ENCODE peak calls at places on chromosomes 5 and 9, in five cellular contexts. U, Q, Z, W and E are unnamed samples.

GRCh38 chr5:83711982-83712601 is 8.6 kb downstream of the HAPLN1 start:
- DNase-seq in U (no peak), Q (no peak), Z (no peak), W (peak), E (peak)

GRCh38 chr5:106171708-106172107 is 1499.0 kb downstream of the EFNA5 start:
- DNase-seq in U (no peak), Q (no peak), Z (no peak), W (no peak), E (no peak)

GRCh38 chr5:108521841-108522506 is 140.1 kb upstream of the FBXL17 start:
- DNase-seq in U (no peak), Q (peak), Z (peak), W (peak), E (peak)

GRCh38 chr9:124341455-124342170 is 73.6 kb downstream of the PSMB7 start:
- DNase-seq in U (no peak), Q (no peak), Z (no peak), W (no peak), E (no peak)

GRCh38 chr5:4245076-4245475 is 649.4 kb downstream of the IRX1 start:
- DNase-seq in U (no peak), Q (no peak), Z (no peak), W (no peak), E (no peak)

GRCh38 chr9:128787583-128788156 is 617 bp downstream of the TBC1D13 start:
- DNase-seq in U (no peak), Q (no peak), Z (no peak), W (no peak), E (no peak)

GRCh38 chr5:173890195-173890951 is 2.2 kb downstream of the CPEB4 start:
- DNase-seq in U (no peak), Q (no peak), Z (no peak), W (no peak), E (no peak)

GRCh38 chr5:127870914-127871313 is 167.7 kb downstream of the CCDC192 start:
- DNase-seq in U (no peak), Q (no peak), Z (no peak), W (peak), E (no peak)

GRCh38 chr5:143401846-143402463 is 1.5 kb downstream of the NR3C1 start:
- DNase-seq in U (no peak), Q (no peak), Z (no peak), W (peak), E (no peak)

GRCh38 chr5:16871746-16872339 is 64.2 kb downstream of the MYO10 start:
- DNase-seq in U (no peak), Q (no peak), Z (no peak), W (no peak), E (no peak)

GRCh38 chr5:31100047-31100575 is 93.4 kb upstream of the CDH6 start:
- DNase-seq in U (no peak), Q (no peak), Z (no peak), W (no peak), E (no peak)

GRCh38 chr5:110925398-110925797 is 146.1 kb upstream of the TSLP start:
- DNase-seq in U (no peak), Q (no peak), Z (no peak), W (no peak), E (no peak)

GRCh38 chr9:74771262-74771585 is 116.5 kb downstream of the TRPM6 start:
- DNase-seq in U (no peak), Q (no peak), Z (no peak), W (no peak), E (no peak)

GRCh38 chr5:79077680-79078365 is 8.3 kb downstream of the BHMT2 start:
- DNase-seq in U (no peak), Q (no peak), Z (no peak), W (no peak), E (no peak)

GRCh38 chr9:124320062-124320973 is 62.6 kb downstream of the NEK6 start:
- DNase-seq in U (no peak), Q (peak), Z (no peak), W (peak), E (peak)

GRCh38 chr5:111914957-111915356 is 158.0 kb upstream of the NREP start:
- DNase-seq in U (no peak), Q (no peak), Z (no peak), W (no peak), E (peak)

GRCh38 chr5:10409504-10409903 is 32.2 kb upstream of the ROPN1L start:
- DNase-seq in U (no peak), Q (no peak), Z (peak), W (no peak), E (no peak)

GRCh38 chr9:136995772-136996308 is 528 bp downstream of the CLIC3 start:
- DNase-seq in U (no peak), Q (no peak), Z (no peak), W (no peak), E (peak)

GRCh38 chr5:80067531-80067930 is 32.4 kb downstream of the THBS4 start:
- DNase-seq in U (no peak), Q (no peak), Z (no peak), W (no peak), E (no peak)

GRCh38 chr5:39714036-39714698 is 289.4 kb upstream of the DAB2 start:
- DNase-seq in U (no peak), Q (no peak), Z (no peak), W (peak), E (peak)

GRCh38 chr9:78143281-78144007 is 92.4 kb upstream of the CEP78 start:
- DNase-seq in U (no peak), Q (no peak), Z (no peak), W (no peak), E (no peak)

GRCh38 chr5:157900644-157901043 is 41.7 kb upstream of the CLINT1 start:
- DNase-seq in U (no peak), Q (no peak), Z (no peak), W (no peak), E (no peak)

GRCh38 chr9:85543196-85543595 is 198.6 kb downstream of the AGTPBP1 start:
- DNase-seq in U (no peak), Q (no peak), Z (no peak), W (no peak), E (no peak)

GRCh38 chr9:136625101-136626065 is 37.3 kb upstream of the EGFL7 start:
- DNase-seq in U (no peak), Q (peak), Z (no peak), W (peak), E (peak)

GRCh38 chr9:71921190-71921814 is 9.9 kb downstream of the C9orf85 start:
- DNase-seq in U (no peak), Q (no peak), Z (no peak), W (no peak), E (no peak)

GRCh38 chr5:14011089-14012004 is 66.9 kb upstream of the DNAH5 start:
- DNase-seq in U (no peak), Q (peak), Z (peak), W (peak), E (peak)

GRCh38 chr9:17005085-17005484 is 129.8 kb upstream of the CNTLN start:
- DNase-seq in U (no peak), Q (peak), Z (no peak), W (no peak), E (peak)

GRCh38 chr9:135373151-135373685 is 106.4 kb upstream of the PPP1R26 start:
- DNase-seq in U (no peak), Q (no peak), Z (no peak), W (no peak), E (no peak)

GRCh38 chr9:93648836-93649235 is 72.5 kb downstream of the PHF2 start:
- DNase-seq in U (no peak), Q (no peak), Z (no peak), W (no peak), E (no peak)

GRCh38 chr5:33969572-33970452 is 14.7 kb downstream of the SLC45A2 start:
- DNase-seq in U (no peak), Q (no peak), Z (no peak), W (peak), E (peak)

GRCh38 chr9:130220351-130220750 is 45.2 kb upstream of the HMCN2 start:
- DNase-seq in U (no peak), Q (no peak), Z (no peak), W (no peak), E (no peak)

GRCh38 chr9:99075246-99075912 is 29.5 kb upstream of the TGFBR1 start:
- DNase-seq in U (no peak), Q (no peak), Z (no peak), W (no peak), E (no peak)

GRCh38 chr5:113059232-113059805 is 82.7 kb downstream of the DCP2 start:
- DNase-seq in U (no peak), Q (no peak), Z (no peak), W (no peak), E (no peak)

GRCh38 chr5:74516217-74516636 is 124.3 kb downstream of the ENC1 start:
- DNase-seq in U (no peak), Q (no peak), Z (no peak), W (no peak), E (no peak)

GRCh38 chr5:132489051-132489770 is 1.4 kb downstream of the IRF1 start:
- DNase-seq in U (no peak), Q (no peak), Z (no peak), W (peak), E (no peak)

GRCh38 chr5:151178372-151178771 is 20.8 kb upstream of the ANXA6 start:
- DNase-seq in U (no peak), Q (no peak), Z (no peak), W (no peak), E (no peak)

GRCh38 chr9:136171801-136172411 is 33.0 kb downstream of the LHX3 start:
- DNase-seq in U (no peak), Q (no peak), Z (no peak), W (no peak), E (no peak)

GRCh38 chr9:93668261-93668871 is 92.0 kb downstream of the PHF2 start:
- DNase-seq in U (no peak), Q (no peak), Z (no peak), W (no peak), E (no peak)